ENCODE peak calls at places on chromosomes 3 and 15, in eight cellular contexts. B, G, M, T, Z, R, D and S are unnamed samples.
A peak's percentile ranks its signal among the peaks of the same experiment; 100 is the strongest.

GRCh38 chr15:68315495-68316007 is 38.0 kb downstream of the FEM1B start:
- DNase-seq in B (no peak), G (peak; percentile 14), M (no peak), T (no peak), Z (no peak), R (no peak), D (no peak), S (no peak)

GRCh38 chr3:101936419-101937331 is 87.4 kb downstream of the NFKBIZ start:
- DNase-seq in B (peak; percentile 87), G (peak; percentile 91), M (no peak), T (peak; percentile 14), Z (peak; percentile 52), R (peak; percentile 83), D (peak; percentile 37), S (peak; percentile 65)

GRCh38 chr15:33200444-33200843 is 5.9 kb upstream of the FMN1 start:
- DNase-seq in B (no peak), G (peak; percentile 77), M (no peak), T (no peak), Z (no peak), R (peak; percentile 9), D (no peak), S (no peak)

GRCh38 chr3:9056581-9056980 is 93.3 kb upstream of the RAD18 start:
- DNase-seq in B (no peak), G (no peak), M (no peak), T (no peak), Z (no peak), R (no peak), D (no peak), S (no peak)

GRCh38 chr3:43363621-43364266 is 77.4 kb downstream of the SNRK start:
- DNase-seq in B (no peak), G (no peak), M (no peak), T (no peak), Z (peak; percentile 38), R (no peak), D (no peak), S (no peak)

GRCh38 chr3:69079269-69080159 is 651 bp downstream of the UBA3 start:
- DNase-seq in B (no peak), G (no peak), M (no peak), T (no peak), Z (no peak), R (no peak), D (no peak), S (no peak)

GRCh38 chr3:97793415-97794019 is 28.3 kb upstream of the CRYBG3 start:
- DNase-seq in B (peak; percentile 79), G (peak; percentile 19), M (peak; percentile 64), T (peak; percentile 42), Z (peak; percentile 20), R (peak; percentile 50), D (no peak), S (peak; percentile 47)

GRCh38 chr3:151156618-151157216 is 46.3 kb downstream of the GPR171 start:
- DNase-seq in B (peak; percentile 72), G (peak; percentile 38), M (peak; percentile 85), T (peak; percentile 48), Z (peak; percentile 23), R (peak; percentile 59), D (no peak), S (peak; percentile 46)

GRCh38 chr3:82610236-82610635 is 848.8 kb upstream of the GBE1 start:
- DNase-seq in B (no peak), G (peak; percentile 7), M (no peak), T (no peak), Z (no peak), R (no peak), D (no peak), S (no peak)

GRCh38 chr15:90660195-90660995 is 56.8 kb upstream of the BLM start:
- DNase-seq in B (peak; percentile 69), G (peak; percentile 84), M (no peak), T (peak; percentile 38), Z (peak; percentile 53), R (peak; percentile 96), D (peak; percentile 81), S (no peak)

GRCh38 chr15:81170504-81170903 is 26.2 kb upstream of the IL16 start:
- DNase-seq in B (no peak), G (no peak), M (no peak), T (no peak), Z (no peak), R (no peak), D (no peak), S (no peak)

GRCh38 chr3:111325160-111325707 is 216.8 kb upstream of the CD96 start:
- DNase-seq in B (no peak), G (peak; percentile 38), M (no peak), T (no peak), Z (no peak), R (no peak), D (no peak), S (no peak)

GRCh38 chr3:172808969-172809546 is 58.5 kb downstream of the ECT2 start:
- DNase-seq in B (peak; percentile 61), G (peak; percentile 35), M (peak; percentile 82), T (peak; percentile 30), Z (peak; percentile 10), R (peak; percentile 27), D (no peak), S (peak; percentile 12)

GRCh38 chr3:156723182-156723619 is 48.8 kb downstream of the TIPARP start:
- DNase-seq in B (no peak), G (no peak), M (no peak), T (no peak), Z (no peak), R (peak; percentile 35), D (no peak), S (no peak)

GRCh38 chr3:187737401-187738088 is 7.7 kb downstream of the BCL6 start:
- DNase-seq in B (peak; percentile 54), G (peak; percentile 64), M (peak; percentile 87), T (no peak), Z (no peak), R (peak; percentile 75), D (peak; percentile 65), S (peak; percentile 25)

GRCh38 chr3:50237754-50238548 is 1.9 kb downstream of the GNAI2 start:
- DNase-seq in B (peak; percentile 90), G (peak; percentile 80), M (peak; percentile 45), T (peak; percentile 46), Z (no peak), R (peak; percentile 92), D (peak; percentile 90), S (peak; percentile 84)

GRCh38 chr15:81863157-81863556 is 182.7 kb downstream of the MEX3B start:
- DNase-seq in B (no peak), G (peak; percentile 16), M (no peak), T (no peak), Z (peak; percentile 64), R (peak; percentile 38), D (no peak), S (no peak)

GRCh38 chr3:193884652-193885051 is 251.3 kb upstream of the HES1 start:
- DNase-seq in B (no peak), G (no peak), M (no peak), T (no peak), Z (no peak), R (no peak), D (no peak), S (no peak)

GRCh38 chr3:82082796-82083195 is 321.4 kb upstream of the GBE1 start:
- DNase-seq in B (no peak), G (peak; percentile 35), M (no peak), T (no peak), Z (no peak), R (no peak), D (no peak), S (no peak)

GRCh38 chr3:157906627-157907026 is 199.6 kb downstream of the SHOX2 start:
- DNase-seq in B (no peak), G (peak; percentile 1), M (no peak), T (no peak), Z (no peak), R (peak; percentile 13), D (no peak), S (no peak)

GRCh38 chr3:177538064-177538742 is 340.9 kb upstream of the TBL1XR1 start:
- DNase-seq in B (no peak), G (peak; percentile 70), M (no peak), T (no peak), Z (no peak), R (peak; percentile 66), D (no peak), S (no peak)

GRCh38 chr3:160278210-160278609 is 53.0 kb downstream of the C3orf80 start:
- DNase-seq in B (no peak), G (no peak), M (peak; percentile 24), T (no peak), Z (no peak), R (no peak), D (no peak), S (no peak)